ENCODE peak calls at places on chromosomes 6 and 20, in five cellular contexts. One of them, this sample, is unnamed.

GRCh38 chr20:50290815-50291214 is 100.2 kb downstream of the CEBPB start:
- DNase-seq in PC-3: no peak
- DNase-seq in heart right ventricle: no peak
- DNase-seq in breast epithelium: no peak
- DNase-seq in lung: no peak
- DNase-seq in this sample: no peak

GRCh38 chr6:79810878-79811277 is 136.5 kb downstream of the ELOVL4 start:
- DNase-seq in PC-3: no peak
- DNase-seq in heart right ventricle: no peak
- DNase-seq in breast epithelium: no peak
- DNase-seq in lung: no peak
- DNase-seq in this sample: no peak

GRCh38 chr20:10216146-10216741 is 2.4 kb upstream of the SNAP25 start:
- DNase-seq in PC-3: no peak
- DNase-seq in heart right ventricle: no peak
- DNase-seq in breast epithelium: no peak
- DNase-seq in lung: no peak
- DNase-seq in this sample: no peak

GRCh38 chr6:168116975-168117899 is 38.2 kb upstream of the FRMD1 start:
- DNase-seq in PC-3: no peak
- DNase-seq in heart right ventricle: no peak
- DNase-seq in breast epithelium: peak; percentile 30
- DNase-seq in lung: no peak
- DNase-seq in this sample: no peak

GRCh38 chr6:145735356-145736165 is at the start of gene EPM2A:
- DNase-seq in PC-3: peak; percentile 70
- DNase-seq in heart right ventricle: peak; percentile 85
- DNase-seq in breast epithelium: peak; percentile 80
- DNase-seq in lung: peak; percentile 83
- DNase-seq in this sample: peak; percentile 84

GRCh38 chr6:72788188-72788587 is 166.3 kb downstream of the KCNQ5 start:
- DNase-seq in PC-3: peak; percentile 46
- DNase-seq in heart right ventricle: no peak
- DNase-seq in breast epithelium: no peak
- DNase-seq in lung: no peak
- DNase-seq in this sample: no peak

GRCh38 chr6:73418081-73418741 is 23.6 kb downstream of the DDX43 start:
- DNase-seq in PC-3: no peak
- DNase-seq in heart right ventricle: no peak
- DNase-seq in breast epithelium: no peak
- DNase-seq in lung: no peak
- DNase-seq in this sample: no peak

GRCh38 chr20:5663396-5663795 is 86.8 kb upstream of the SHLD1 start:
- DNase-seq in PC-3: no peak
- DNase-seq in heart right ventricle: no peak
- DNase-seq in breast epithelium: no peak
- DNase-seq in lung: no peak
- DNase-seq in this sample: no peak

GRCh38 chr20:846894-847278 is 13.4 kb downstream of the FAM110A start:
- DNase-seq in PC-3: no peak
- DNase-seq in heart right ventricle: no peak
- DNase-seq in breast epithelium: no peak
- DNase-seq in lung: no peak
- DNase-seq in this sample: peak; percentile 77

GRCh38 chr6:36376742-36377141 is 10.7 kb downstream of the ETV7 start:
- DNase-seq in PC-3: no peak
- DNase-seq in heart right ventricle: no peak
- DNase-seq in breast epithelium: no peak
- DNase-seq in lung: no peak
- DNase-seq in this sample: no peak

GRCh38 chr20:47276856-47277541 is 79.5 kb downstream of the ZMYND8 start:
- DNase-seq in PC-3: no peak
- DNase-seq in heart right ventricle: peak; percentile 55
- DNase-seq in breast epithelium: peak; percentile 76
- DNase-seq in lung: peak; percentile 31
- DNase-seq in this sample: no peak

GRCh38 chr20:49149281-49150045 is 38.7 kb downstream of the STAU1 start:
- DNase-seq in PC-3: no peak
- DNase-seq in heart right ventricle: no peak
- DNase-seq in breast epithelium: no peak
- DNase-seq in lung: no peak
- DNase-seq in this sample: no peak

GRCh38 chr20:38894091-38894847 is 31.9 kb upstream of the FAM83D start:
- DNase-seq in PC-3: no peak
- DNase-seq in heart right ventricle: peak; percentile 38
- DNase-seq in breast epithelium: no peak
- DNase-seq in lung: no peak
- DNase-seq in this sample: no peak
- H3K4me3 ChIP-seq in PC-3: peak overlapping the region; percentile 32
- H3K4me3 ChIP-seq in heart right ventricle: no peak overlapping the region
- H3K4me3 ChIP-seq in breast epithelium: no peak overlapping the region
- H3K4me3 ChIP-seq in lung: no peak overlapping the region
- H3K4me3 ChIP-seq in this sample: no peak overlapping the region

GRCh38 chr6:30071858-30072257 is 3.7 kb downstream of the RNF39 start:
- DNase-seq in PC-3: no peak
- DNase-seq in heart right ventricle: no peak
- DNase-seq in breast epithelium: no peak
- DNase-seq in lung: no peak
- DNase-seq in this sample: no peak
- H3K27me3 ChIP-seq in PC-3: peaks cover 3% of the 10 kb centered on the region
- H3K27me3 ChIP-seq in heart right ventricle: peaks cover 59% of the 10 kb centered on the region
- H3K27me3 ChIP-seq in breast epithelium: no peaks in the 10 kb centered on the region
- H3K27me3 ChIP-seq in lung: no peaks in the 10 kb centered on the region
- H3K27me3 ChIP-seq in this sample: peaks cover 5% of the 10 kb centered on the region

GRCh38 chr6:33029297-33030184 is 20.1 kb upstream of the HLA-DOA start:
- DNase-seq in PC-3: no peak
- DNase-seq in heart right ventricle: peak; percentile 76
- DNase-seq in breast epithelium: no peak
- DNase-seq in lung: peak; percentile 69
- DNase-seq in this sample: peak; percentile 77
- H3K4me3 ChIP-seq in PC-3: no peak overlapping the region
- H3K4me3 ChIP-seq in heart right ventricle: no peak overlapping the region
- H3K4me3 ChIP-seq in breast epithelium: no peak overlapping the region
- H3K4me3 ChIP-seq in lung: no peak overlapping the region
- H3K4me3 ChIP-seq in this sample: peak overlapping the region; percentile 49

GRCh38 chr6:37704066-37704465 is 6.4 kb upstream of the MDGA1 start:
- DNase-seq in PC-3: no peak
- DNase-seq in heart right ventricle: no peak
- DNase-seq in breast epithelium: no peak
- DNase-seq in lung: no peak
- DNase-seq in this sample: no peak

GRCh38 chr6:37700266-37700973 is 2.7 kb upstream of the MDGA1 start:
- DNase-seq in PC-3: no peak
- DNase-seq in heart right ventricle: no peak
- DNase-seq in breast epithelium: no peak
- DNase-seq in lung: no peak
- DNase-seq in this sample: no peak

GRCh38 chr6:37699138-37699766 is 1.6 kb upstream of the MDGA1 start:
- DNase-seq in PC-3: no peak
- DNase-seq in heart right ventricle: no peak
- DNase-seq in breast epithelium: no peak
- DNase-seq in lung: no peak
- DNase-seq in this sample: no peak

GRCh38 chr6:37704923-37705238 is 7.2 kb upstream of the MDGA1 start:
- DNase-seq in PC-3: no peak
- DNase-seq in heart right ventricle: no peak
- DNase-seq in breast epithelium: no peak
- DNase-seq in lung: no peak
- DNase-seq in this sample: no peak

DNA sequence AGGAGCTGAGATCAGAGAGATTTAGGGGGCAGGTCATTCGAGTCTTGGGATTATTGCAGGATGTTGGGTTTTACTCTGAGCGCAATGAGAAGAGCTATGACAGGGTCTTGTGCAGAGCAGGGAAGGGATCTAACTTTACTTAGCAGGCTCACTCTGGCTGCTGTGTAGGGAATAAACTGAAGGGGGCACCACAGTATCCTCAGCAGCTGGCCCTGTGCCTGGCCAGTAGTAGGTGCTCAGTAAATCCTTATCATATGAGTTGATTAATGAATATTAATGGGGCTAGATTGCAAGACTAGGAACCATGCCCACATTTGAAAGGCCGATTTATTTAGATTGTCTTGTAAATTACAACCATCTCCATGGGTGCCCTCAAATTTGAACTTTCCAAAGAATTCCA is 4.6 kb upstream of the MDGA1 start:
- DNase-seq in PC-3: no peak
- DNase-seq in heart right ventricle: no peak
- DNase-seq in breast epithelium: no peak
- DNase-seq in lung: no peak
- DNase-seq in this sample: no peak
- H3K27me3 ChIP-seq in PC-3: no peaks in the 10 kb centered on the region
- H3K27me3 ChIP-seq in heart right ventricle: peaks cover 3% of the 10 kb centered on the region
- H3K27me3 ChIP-seq in breast epithelium: no peaks in the 10 kb centered on the region
- H3K27me3 ChIP-seq in lung: no peaks in the 10 kb centered on the region
- H3K27me3 ChIP-seq in this sample: no peaks in the 10 kb centered on the region

GRCh38 chr6:143450453-143451362 is at the start of the genes ADAT2 and PEX3:
- DNase-seq in PC-3: peak; percentile 88
- DNase-seq in heart right ventricle: peak; percentile 88
- DNase-seq in breast epithelium: peak; percentile 88
- DNase-seq in lung: peak; percentile 94
- DNase-seq in this sample: peak; percentile 99

GRCh38 chr6:143449731-143450452 is 603 bp downstream of the ADAT2 start:
- DNase-seq in PC-3: peak; percentile 22
- DNase-seq in heart right ventricle: peak; percentile 12
- DNase-seq in breast epithelium: no peak
- DNase-seq in lung: no peak
- DNase-seq in this sample: peak; percentile 40

GRCh38 chr6:143451531-143451930 is 926 bp downstream of the PEX3 start:
- DNase-seq in PC-3: no peak
- DNase-seq in heart right ventricle: no peak
- DNase-seq in breast epithelium: no peak
- DNase-seq in lung: no peak
- DNase-seq in this sample: no peak

GRCh38 chr6:143443096-143443495 is 7.4 kb downstream of the ADAT2 start:
- DNase-seq in PC-3: no peak
- DNase-seq in heart right ventricle: peak; percentile 8
- DNase-seq in breast epithelium: no peak
- DNase-seq in lung: no peak
- DNase-seq in this sample: no peak

DNA sequence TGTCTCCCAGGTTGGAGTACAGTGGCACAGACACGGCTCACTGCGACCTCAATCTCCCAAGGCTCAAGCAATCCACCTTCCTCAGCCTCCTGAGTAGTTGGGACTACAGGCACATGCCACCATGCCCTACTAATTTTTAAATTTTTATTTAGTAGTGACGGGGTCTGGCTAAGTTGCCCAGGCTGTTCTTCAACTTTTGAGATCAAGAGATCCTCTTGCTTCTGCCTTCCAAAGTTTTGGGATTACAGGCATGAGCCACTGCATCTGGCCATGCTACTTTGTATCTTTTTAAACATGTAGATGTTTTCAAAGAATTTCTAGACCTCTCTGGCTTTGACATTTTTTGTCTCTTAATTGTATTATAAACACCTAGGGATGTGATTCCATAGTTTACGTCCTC is 1.4 kb downstream of the ADAT2 start:
- DNase-seq in PC-3: no peak
- DNase-seq in heart right ventricle: no peak
- DNase-seq in breast epithelium: no peak
- DNase-seq in lung: no peak
- DNase-seq in this sample: no peak
- H3K4me3 ChIP-seq in PC-3: peak overlapping the region; percentile 89
- H3K4me3 ChIP-seq in heart right ventricle: peak overlapping the region; percentile 68
- H3K4me3 ChIP-seq in breast epithelium: peak overlapping the region; percentile 82
- H3K4me3 ChIP-seq in lung: no peak overlapping the region
- H3K4me3 ChIP-seq in this sample: peak overlapping the region; percentile 69

DNA sequence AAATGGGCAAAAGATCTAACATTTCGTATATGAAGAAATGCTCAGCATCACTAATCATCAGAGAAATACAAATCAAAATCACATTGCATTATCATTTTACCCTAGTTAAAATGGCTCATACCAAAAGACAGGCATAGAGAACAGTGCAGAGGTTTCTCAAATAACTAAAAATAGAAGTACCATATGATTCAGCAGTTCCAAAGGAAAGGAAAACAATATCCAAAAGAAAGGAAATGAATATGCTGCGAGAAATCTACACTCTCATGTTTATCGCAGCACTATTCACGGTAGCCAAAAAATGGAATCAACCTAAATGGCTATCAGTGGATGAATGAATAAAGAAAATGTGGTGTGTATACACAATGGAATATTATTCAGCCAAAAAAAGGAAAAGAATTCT is 63.5 kb downstream of the VTA1 start:
- DNase-seq in PC-3: no peak
- DNase-seq in heart right ventricle: no peak
- DNase-seq in breast epithelium: no peak
- DNase-seq in lung: no peak
- DNase-seq in this sample: no peak
- H3K27me3 ChIP-seq in PC-3: no peaks in the 10 kb centered on the region
- H3K27me3 ChIP-seq in heart right ventricle: no peaks in the 10 kb centered on the region
- H3K27me3 ChIP-seq in breast epithelium: no peaks in the 10 kb centered on the region
- H3K27me3 ChIP-seq in lung: no peaks in the 10 kb centered on the region
- H3K27me3 ChIP-seq in this sample: no peaks in the 10 kb centered on the region

GRCh38 chr6:93416575-93417420 is 2.6 kb downstream of the EPHA7 start:
- DNase-seq in PC-3: peak; percentile 8
- DNase-seq in heart right ventricle: peak; percentile 13
- DNase-seq in breast epithelium: peak; percentile 52
- DNase-seq in lung: no peak
- DNase-seq in this sample: no peak
- H3K4me3 ChIP-seq in PC-3: peak overlapping the region; percentile 81
- H3K4me3 ChIP-seq in heart right ventricle: peak overlapping the region; percentile 60
- H3K4me3 ChIP-seq in breast epithelium: peak overlapping the region; percentile 54
- H3K4me3 ChIP-seq in lung: peak overlapping the region; percentile 3
- H3K4me3 ChIP-seq in this sample: no peak overlapping the region